ENCODE peak calls at places on chromosomes 7 and 10, in ten cellular contexts. Q is GM12878, O is PC-3, L is AG04450, E is transverse colon, S is IMR-90, V is right lobe of liver, B is tibial nerve, N is AG04449, A is stomach. I is an unnamed sample.

GRCh38 chr7:115477193-115477651 is 553.3 kb downstream of the TFEC start:
- DNase-seq in E (peak; percentile 19), L (peak; percentile 6), A (no peak), B (no peak), V (peak; percentile 27), Q (no peak), S (no peak), O (no peak), N (no peak), I (peak; percentile 4)

GRCh38 chr10:99280472-99280871 is 44.8 kb upstream of the HPSE2 start:
- DNase-seq in V (no peak), N (no peak), S (no peak), B (no peak), O (peak; percentile 31), L (no peak), A (no peak), E (no peak), Q (no peak), I (peak; percentile 43)

GRCh38 chr10:3484306-3485187 is 300.5 kb downstream of the KLF6 start:
- DNase-seq in N (no peak), E (no peak), V (no peak), B (no peak), A (no peak), O (no peak), S (peak; percentile 73), Q (peak; percentile 53), L (no peak), I (peak; percentile 29)

GRCh38 chr7:29563590-29564454 is at the start of gene PRR15:
- DNase-seq in N (no peak), A (peak; percentile 89), Q (no peak), V (peak; percentile 60), B (no peak), S (no peak), E (peak; percentile 91), L (no peak), O (peak; percentile 86), I (peak; percentile 80)

GRCh38 chr7:36961097-36961496 is 236.8 kb upstream of the AOAH start:
- DNase-seq in L (no peak), O (no peak), E (no peak), A (no peak), N (no peak), B (no peak), S (no peak), V (no peak), Q (no peak), I (no peak)

GRCh38 chr10:96991313-96991841 is 159.3 kb downstream of the LCOR start:
- DNase-seq in L (peak; percentile 64), A (no peak), Q (no peak), S (peak; percentile 90), N (peak; percentile 76), V (no peak), B (no peak), O (peak; percentile 40), E (no peak), I (peak; percentile 64)

GRCh38 chr7:150685219-150686029 is at the start of gene GIMAP2:
- DNase-seq in E (no peak), V (no peak), S (no peak), O (peak; percentile 15), A (no peak), N (no peak), Q (no peak), L (no peak), B (no peak), I (peak; percentile 13)

GRCh38 chr7:69739906-69740545 is 141.8 kb downstream of the AUTS2 start:
- DNase-seq in O (no peak), S (no peak), Q (peak; percentile 81), A (no peak), E (peak; percentile 10), L (no peak), N (no peak), V (no peak), B (no peak), I (no peak)

GRCh38 chr7:8773518-8773917 is 340.1 kb downstream of the NXPH1 start:
- DNase-seq in A (no peak), O (no peak), L (no peak), N (no peak), B (no peak), Q (no peak), E (no peak), S (no peak), V (no peak), I (no peak)

GRCh38 chr7:44973610-44974401 is 5.0 kb downstream of the MYO1G start:
- DNase-seq in L (no peak), O (no peak), V (peak; percentile 55), S (no peak), Q (no peak), N (no peak), E (peak; percentile 68), A (peak; percentile 60), B (no peak), I (peak; percentile 30)
- TF ChIP-seq CTCF in L (peak; percentile 41), O (peak; percentile 49), V (peak; percentile 41), S (peak; percentile 46), Q (peak; percentile 56), N (peak; percentile 39), E (peak; percentile 52), A (peak; percentile 28), B (peak; percentile 32), I (peak; percentile 35)

DNA sequence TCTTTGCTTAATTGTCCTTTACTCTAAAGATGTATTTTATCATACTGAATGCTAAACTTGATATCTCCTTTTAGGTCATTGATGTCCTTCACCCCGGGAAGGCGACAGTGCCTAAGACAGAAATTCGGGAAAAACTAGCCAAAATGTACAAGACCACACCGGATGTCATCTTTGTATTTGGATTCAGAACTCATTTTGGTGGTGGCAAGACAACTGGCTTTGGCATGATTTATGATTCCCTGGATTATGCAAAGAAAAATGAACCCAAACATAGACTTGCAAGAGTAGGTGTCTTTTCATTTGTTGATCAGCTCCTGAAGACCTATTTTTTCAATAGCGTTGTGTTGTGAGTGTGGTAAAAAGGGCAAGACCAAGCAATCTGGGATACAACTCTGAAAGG is 1.8 kb downstream of the RPS24 start:
- DNase-seq in Q (no peak), O (no peak), N (no peak), A (no peak), V (no peak), S (no peak), L (no peak), B (no peak), E (no peak), I (no peak)
- H3K4me3 ChIP-seq in Q (peak overlapping the region; percentile 95), O (peak overlapping the region; percentile 65), N (no peak overlapping the region), A (no peak overlapping the region), V (no peak overlapping the region), S (no peak overlapping the region), L (peak overlapping the region; percentile 99), B (no peak overlapping the region), E (no peak overlapping the region), I (peak overlapping the region; percentile 87)

GRCh38 chr10:127243490-127244272 is 47.3 kb upstream of the INSYN2A start:
- DNase-seq in Q (no peak), N (no peak), V (peak; percentile 31), L (no peak), O (peak; percentile 50), E (peak; percentile 26), S (peak; percentile 30), B (no peak), A (peak; percentile 34), I (peak; percentile 47)
- TF ChIP-seq CTCF in Q (no peak), N (peak; percentile 70), V (peak; percentile 49), L (peak; percentile 70), O (peak; percentile 73), E (peak; percentile 58), S (peak; percentile 51), B (no peak), A (peak; percentile 7), I (peak; percentile 68)

DNA sequence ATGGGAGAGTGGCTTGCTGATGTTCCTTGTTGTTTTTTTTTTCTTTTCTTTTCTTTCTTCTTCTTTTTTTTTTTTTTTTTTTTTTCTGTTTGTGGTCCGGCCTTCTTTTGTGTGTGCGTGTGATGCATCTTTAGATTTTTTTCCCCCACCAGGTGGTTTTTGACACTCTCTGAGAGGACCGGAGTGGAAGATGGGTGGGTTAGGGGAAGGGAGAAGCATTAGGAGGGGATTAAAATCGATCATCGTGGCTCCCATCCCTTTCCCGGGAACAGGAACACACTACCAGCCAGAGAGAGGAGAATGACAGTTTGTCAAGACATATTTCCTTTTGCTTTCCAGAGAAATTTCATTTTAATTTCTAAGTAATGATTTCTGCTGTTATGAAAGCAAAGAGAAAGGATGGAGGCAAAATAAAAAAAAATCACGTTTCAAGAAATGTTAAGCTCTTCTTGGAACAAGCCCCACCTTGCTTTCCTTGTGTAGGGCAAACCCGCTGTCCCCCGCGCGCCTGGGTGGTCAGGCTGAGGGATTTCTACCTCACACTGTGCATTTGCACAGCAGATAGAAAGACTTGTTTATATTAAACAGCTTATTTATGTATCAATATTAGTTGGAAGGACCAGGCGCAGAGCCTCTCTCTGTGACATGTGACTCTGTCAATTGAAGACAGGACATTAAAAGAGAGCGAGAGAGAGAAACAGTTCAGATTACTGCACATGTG is 2.2 kb downstream of the ADRB1 start:
- DNase-seq in S (no peak), O (no peak), B (no peak), V (no peak), A (no peak), E (no peak), L (no peak), N (no peak), Q (no peak), I (no peak)
- H3K4me3 ChIP-seq in S (no peak overlapping the region), O (peak overlapping the region; percentile 52), B (no peak overlapping the region), V (peak overlapping the region; percentile 40), A (peak overlapping the region; percentile 43), E (peak overlapping the region; percentile 64), L (no peak overlapping the region), N (no peak overlapping the region), Q (peak overlapping the region; percentile 31), I (no peak overlapping the region)

DNA sequence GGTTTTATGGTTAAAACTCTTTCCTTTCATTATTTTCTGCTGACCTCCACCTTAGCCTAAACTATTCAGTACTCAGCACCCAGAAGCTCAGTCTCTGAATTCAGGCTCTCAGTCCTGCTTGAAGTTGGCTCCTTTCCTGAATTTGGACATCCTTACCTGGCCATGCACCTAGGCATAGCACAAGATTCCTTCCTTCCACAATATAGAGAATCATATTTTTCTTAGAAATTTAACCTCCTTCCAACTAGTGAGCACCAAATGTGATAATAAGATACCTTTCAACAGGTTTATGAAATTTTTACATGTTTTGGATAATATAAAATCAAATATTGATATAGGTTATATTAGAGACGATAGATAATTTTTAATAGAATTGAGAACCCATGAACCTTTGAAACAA is 905.6 kb upstream of the GHITM start:
- DNase-seq in E (no peak), Q (no peak), N (no peak), O (no peak), B (no peak), A (no peak), V (no peak), S (no peak), L (no peak), I (no peak)
- TF ChIP-seq CTCF in E (no peak), Q (no peak), N (no peak), O (no peak), B (no peak), A (no peak), V (no peak), S (no peak), L (no peak), I (no peak)